ENCODE peak calls at places on chromosomes 12 and 14, in ten cellular contexts. N is stimulated activated CD8-positive, alpha-beta memory T cell treated with anti-CD3 and anti-CD28 coated beads, Interleukin-15, amount 100 ng/mL, for 48 hours; U is HS-5; T is activated T-helper 1 cell treated with Interleukin-2 at 50 U/mL for 16 hours; J is ascending aorta; A is iPS-NIHi11; D is CD4-positive, CD25-positive, alpha-beta regulatory T cell; Q is HT1080; M is GM04504; V is WTC11. C is an unnamed sample.

GRCh38 chr14:55926007-55926406 is 192.2 kb upstream of the PELI2 start:
- DNase-seq in D (no peak), J (no peak), U (no peak), T (no peak), V (no peak), Q (no peak), N (no peak), M (no peak), A (no peak), C (no peak)

GRCh38 chr12:119118625-119119024 is 60.1 kb upstream of the HSPB8 start:
- DNase-seq in D (no peak), M (no peak), J (no peak), N (no peak), V (no peak), Q (no peak), T (no peak), A (no peak), U (no peak), C (no peak)

GRCh38 chr12:117063162-117063911 is 35.9 kb downstream of the TESC start:
- DNase-seq in M (no peak), U (no peak), V (no peak), J (no peak), Q (no peak), N (no peak), D (peak; percentile 28), T (peak; percentile 10), A (no peak), C (no peak)

GRCh38 chr14:55245657-55246268 is 25.5 kb upstream of the FBXO34 start:
- DNase-seq in U (no peak), A (peak; percentile 26), T (no peak), M (peak; percentile 8), Q (peak; percentile 13), N (no peak), V (no peak), J (no peak), D (peak; percentile 51), C (no peak)

GRCh38 chr14:97177016-97177415 is 379.8 kb downstream of the VRK1 start:
- DNase-seq in V (no peak), M (no peak), T (no peak), Q (peak; percentile 33), D (peak; percentile 61), U (no peak), J (no peak), N (no peak), A (peak; percentile 37), C (peak; percentile 60)

GRCh38 chr12:114744696-114745095 is 60.7 kb upstream of the TBX3 start:
- DNase-seq in N (no peak), Q (no peak), D (no peak), U (no peak), A (no peak), M (no peak), T (no peak), J (no peak), V (no peak), C (no peak)

GRCh38 chr14:61347771-61348443 is 26.5 kb downstream of the PRKCH start:
- DNase-seq in A (no peak), D (no peak), U (no peak), N (no peak), Q (no peak), V (no peak), J (no peak), T (no peak), M (no peak), C (no peak)

GRCh38 chr12:57576613-57577160 is 14.3 kb upstream of the PIP4K2C start:
- DNase-seq in N (no peak), D (no peak), Q (peak; percentile 43), A (no peak), U (no peak), J (no peak), M (no peak), V (no peak), T (no peak), C (no peak)

GRCh38 chr12:116980083-116980482 is 69.3 kb downstream of the FBXW8 start:
- DNase-seq in T (no peak), U (no peak), A (no peak), N (no peak), J (no peak), D (no peak), M (no peak), V (no peak), Q (no peak), C (no peak)

GRCh38 chr14:97215263-97215969 is 418.2 kb downstream of the VRK1 start:
- DNase-seq in T (no peak), V (no peak), Q (no peak), U (no peak), D (no peak), N (no peak), A (no peak), J (no peak), M (no peak), C (no peak)

GRCh38 chr14:52703225-52703624 is 3.8 kb upstream of the PSMC6 start:
- DNase-seq in V (no peak), D (no peak), A (no peak), U (peak; percentile 77), J (no peak), M (peak; percentile 95), N (no peak), T (no peak), Q (peak; percentile 82), C (no peak)

GRCh38 chr12:57604454-57605307 is at the start of gene DTX3:
- DNase-seq in Q (no peak), M (no peak), A (peak; percentile 79), U (no peak), N (peak; percentile 26), J (no peak), D (no peak), T (no peak), V (peak; percentile 52), C (peak; percentile 87)

GRCh38 chr12:106285993-106286392 is 16.5 kb upstream of the TCP11L2 start:
- DNase-seq in M (no peak), U (no peak), T (no peak), J (no peak), V (no peak), D (no peak), Q (no peak), N (no peak), A (no peak), C (peak; percentile 30)

GRCh38 chr12:74499192-74499591 is 38.4 kb upstream of the ATXN7L3B start:
- DNase-seq in J (no peak), M (no peak), A (no peak), N (no peak), T (no peak), U (no peak), V (no peak), D (no peak), Q (no peak), C (no peak)